ENCODE peak calls at places on chromosomes 13 and 19, in seven cellular contexts. F is ACHN; B is activated naive CD4-positive, alpha-beta T cell; N is activated T-helper 1 cell treated with Interleukin-2 at 50 U/mL for 16 hours; G is CD4-positive, CD25-positive, alpha-beta regulatory T cell; C is lower leg skin; U is left ventricle myocardium inferior. Y is an unnamed sample.

GRCh38 chr19:42269518-42270345 is 680 bp downstream of the CIC start:
- DNase-seq in B (no peak), G (no peak), C (no peak), U (no peak), F (no peak), N (no peak), Y (no peak)

GRCh38 chr19:53792721-53793433 is 31.2 kb downstream of the NLRP12 start:
- DNase-seq in B (peak; percentile 41), U (peak; percentile 81), G (peak; percentile 70), N (peak; percentile 57), C (peak; percentile 95), F (peak; percentile 63), Y (peak; percentile 92)

GRCh38 chr19:3365447-3366103 is 808 bp upstream of the NFIC start:
- DNase-seq in G (no peak), B (no peak), N (no peak), U (peak; percentile 75), F (peak; percentile 54), C (peak; percentile 95), Y (peak; percentile 72)

GRCh38 chr19:2274937-2275535 is 6.9 kb downstream of the PEAK3 start:
- DNase-seq in C (no peak), F (peak; percentile 59), G (peak; percentile 60), N (no peak), B (no peak), U (peak; percentile 64), Y (peak; percentile 89)

GRCh38 chr19:30178721-30179402 is 193.3 kb upstream of the ZNF536 start:
- DNase-seq in C (no peak), B (no peak), F (no peak), G (no peak), N (no peak), U (no peak), Y (no peak)

GRCh38 chr19:48752511-48753365 is at the start of gene FUT1:
- DNase-seq in N (peak; percentile 15), G (no peak), B (no peak), C (peak; percentile 91), F (peak; percentile 37), U (peak; percentile 72), Y (no peak)

GRCh38 chr13:93341517-93341916 is 114.9 kb downstream of the GPC6 start:
- DNase-seq in G (no peak), F (no peak), U (no peak), N (no peak), B (no peak), C (no peak), Y (no peak)

GRCh38 chr13:96075953-96076543 is 13.9 kb upstream of the HS6ST3 start:
- DNase-seq in F (peak; percentile 25), N (no peak), G (no peak), U (no peak), B (no peak), C (no peak), Y (peak; percentile 41)

GRCh38 chr19:36182612-36183454 is 30.6 kb upstream of the COX7A1 start:
- DNase-seq in G (no peak), U (no peak), C (no peak), N (no peak), F (no peak), B (no peak), Y (no peak)

GRCh38 chr13:36359301-36359950 is 13.2 kb upstream of the SPART start:
- DNase-seq in F (no peak), U (no peak), N (no peak), C (no peak), G (no peak), B (no peak), Y (no peak)

GRCh38 chr13:113976711-113977684 is 3.1 kb upstream of the C13orf46 start:
- DNase-seq in C (no peak), U (no peak), B (no peak), N (no peak), G (no peak), F (peak; percentile 73), Y (no peak)

GRCh38 chr19:42284641-42285341 is 15.7 kb downstream of the CIC start:
- DNase-seq in N (no peak), F (no peak), G (peak; percentile 33), C (peak; percentile 90), U (no peak), B (no peak), Y (no peak)

GRCh38 chr19:10230904-10231623 is at the start of gene S1PR2:
- DNase-seq in C (peak; percentile 95), N (peak; percentile 51), U (peak; percentile 85), G (peak; percentile 72), B (peak; percentile 31), F (peak; percentile 34), Y (peak; percentile 83)

Y was measured in A673.